ENCODE peak calls at places on chromosomes 6 and 20, in six cellular contexts. G is A549, E is endothelial cell of umbilical vein, O is HCT116, I is SK-N-SH, X is HepG2. A is an unnamed sample.

GRCh38 chr6:60754879-60755278 is 1531.1 kb downstream of the KHDRBS2 start:
- DNase-seq in X (no peak), O (no peak), E (no peak), I (no peak), G (no peak), A (no peak)

GRCh38 chr6:151069641-151070040 is 170.1 kb upstream of the AKAP12 start:
- DNase-seq in O (no peak), E (no peak), G (no peak), X (peak; percentile 58), I (no peak), A (no peak)

GRCh38 chr6:408599-409102 is 17.1 kb downstream of the IRF4 start:
- DNase-seq in E (peak; percentile 26), X (peak; percentile 65), G (peak; percentile 55), O (peak; percentile 53), I (peak; percentile 61), A (peak; percentile 55)

GRCh38 chr20:15823718-15824117 is 749.5 kb downstream of the KIF16B start:
- DNase-seq in O (no peak), X (no peak), I (peak; percentile 38), E (no peak), G (no peak), A (no peak)

GRCh38 chr20:22744341-22745193 is 160.2 kb upstream of the FOXA2 start:
- DNase-seq in O (no peak), I (no peak), E (peak; percentile 12), G (no peak), X (no peak), A (no peak)

GRCh38 chr6:37125779-37126553 is 44.0 kb upstream of the PIM1 start:
- DNase-seq in O (no peak), E (peak; percentile 42), I (no peak), G (peak; percentile 58), X (peak; percentile 75), A (no peak)

GRCh38 chr6:154478021-154478651 is 32.3 kb downstream of the CNKSR3 start:
- DNase-seq in X (no peak), O (no peak), I (no peak), E (no peak), G (no peak), A (no peak)

GRCh38 chr20:36219671-36220220 is 16.5 kb upstream of the AAR2 start:
- DNase-seq in I (no peak), G (no peak), O (no peak), X (no peak), E (no peak), A (no peak)

GRCh38 chr6:28982476-28983266 is 22.4 kb downstream of the ZNF311 start:
- DNase-seq in E (no peak), X (peak; percentile 87), I (peak; percentile 37), O (no peak), G (peak; percentile 81), A (peak; percentile 83)

GRCh38 chr6:133612459-133612858 is 276.5 kb upstream of the TCF21 start:
- DNase-seq in I (no peak), G (no peak), E (no peak), O (no peak), X (no peak), A (no peak)

GRCh38 chr6:82264321-82264720 is 16.8 kb upstream of the IBTK start:
- DNase-seq in E (no peak), O (no peak), I (no peak), X (no peak), G (no peak), A (no peak)

GRCh38 chr6:82264824-82265223 is 17.3 kb upstream of the IBTK start:
- DNase-seq in I (no peak), E (no peak), X (no peak), G (no peak), O (no peak), A (no peak)

GRCh38 chr6:82263916-82264315 is 16.4 kb upstream of the IBTK start:
- DNase-seq in I (no peak), O (no peak), E (no peak), X (no peak), G (no peak), A (no peak)

GRCh38 chr6:82259389-82259788 is 11.8 kb upstream of the IBTK start:
- DNase-seq in E (no peak), G (no peak), O (no peak), X (no peak), I (no peak), A (peak; percentile 46)

DNA sequence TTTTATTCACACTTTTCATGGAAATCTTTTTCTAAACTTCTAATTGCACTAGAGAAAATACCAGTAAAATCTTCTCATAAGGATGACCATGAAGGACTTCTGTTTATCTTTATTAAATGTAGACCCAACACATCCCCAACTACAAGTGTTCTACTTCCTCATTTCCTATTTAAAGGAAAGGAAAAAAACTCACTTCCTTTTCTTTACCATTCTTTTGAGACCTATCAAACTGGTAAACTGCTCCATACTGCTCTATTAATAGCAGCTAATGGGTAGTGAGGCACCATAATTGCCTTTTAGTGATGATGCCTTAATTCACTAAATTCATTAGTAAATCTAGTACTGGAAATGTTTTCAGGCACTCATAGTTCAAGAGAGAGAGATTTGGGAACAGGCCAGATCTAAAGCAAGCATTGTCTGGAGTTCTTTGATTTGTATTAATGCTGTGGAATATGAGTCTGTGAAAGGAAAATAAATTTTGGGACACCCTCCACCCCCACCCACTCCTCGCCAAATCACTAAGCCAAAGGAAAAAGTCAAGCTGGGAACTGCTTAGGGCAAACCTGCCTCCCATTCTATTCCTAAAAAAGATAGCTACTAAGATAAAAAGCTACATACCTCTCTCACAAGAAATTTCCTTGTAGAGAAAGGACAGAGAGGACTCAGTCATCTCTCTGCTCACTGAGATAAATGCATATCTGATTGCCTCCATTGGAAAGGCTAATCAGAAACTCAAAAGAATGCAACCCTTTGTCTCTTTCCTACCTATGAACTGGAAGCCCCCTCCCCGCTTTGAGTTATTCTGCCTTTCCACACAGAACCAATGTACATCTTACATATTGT is 13.6 kb upstream of the IBTK start:
- DNase-seq in E (peak; percentile 14), I (no peak), X (no peak), O (no peak), G (no peak), A (no peak)
- TF ChIP-seq MAX in E (no peak), I (no peak), X (no peak), O (no peak), G (no peak), A (no peak)

DNA sequence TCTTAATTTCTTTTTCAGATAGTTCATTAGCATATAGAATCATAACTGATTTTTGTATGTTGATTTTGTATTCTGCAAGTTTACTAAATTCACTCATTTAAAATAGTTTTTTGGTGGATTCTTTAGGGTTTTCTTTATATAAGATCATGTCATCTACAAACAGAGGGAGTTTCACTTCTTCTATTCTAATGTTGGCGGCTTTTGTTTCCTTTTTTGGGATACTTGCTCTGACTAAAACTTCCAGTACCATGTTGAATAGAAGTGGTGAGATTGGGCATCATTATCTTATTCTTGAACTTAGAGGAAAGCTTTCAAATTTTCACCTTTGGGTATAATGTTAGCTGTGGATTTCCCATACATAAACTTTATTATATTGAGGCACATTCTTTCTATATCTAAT is 296.9 kb downstream of the BCKDHB start:
- DNase-seq in I (no peak), E (no peak), G (no peak), O (no peak), X (no peak), A (no peak)
- H3K4me3 ChIP-seq in I (no peak overlapping the region), E (no peak overlapping the region), G (no peak overlapping the region), O (no peak overlapping the region), X (no peak overlapping the region), A (no peak overlapping the region)

GRCh38 chr6:47655719-47656595 is 42.4 kb upstream of the ADGRF4 start:
- DNase-seq in G (peak; percentile 33), E (peak; percentile 31), O (peak; percentile 62), X (no peak), I (no peak), A (peak; percentile 65)
- TF ChIP-seq MAX in G (no peak), E (no peak), O (no peak), X (no peak), I (no peak), A (no peak)

DNA sequence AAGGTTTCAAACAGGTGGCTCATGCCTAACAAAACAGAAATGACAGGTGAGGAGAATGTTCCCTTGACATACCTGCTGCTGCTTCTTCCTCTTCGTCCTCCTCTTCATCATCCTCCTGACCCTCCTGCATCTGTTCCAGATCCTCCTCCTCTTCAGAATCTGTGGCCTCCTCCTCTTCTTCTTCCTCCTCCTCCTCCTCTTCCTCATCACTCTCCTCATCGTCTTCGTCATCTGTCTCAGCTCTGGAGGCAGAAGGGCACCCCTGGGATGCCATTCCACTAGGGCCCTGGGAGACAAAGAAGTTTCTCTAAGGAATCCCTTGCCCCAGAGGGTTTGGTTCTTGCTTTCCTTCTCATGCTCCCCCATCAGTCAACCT is 2.4 kb upstream of the ZBTB22 start:
- DNase-seq in I (no peak), G (no peak), E (no peak), O (no peak), X (no peak), A (no peak)
- H3K4me3 ChIP-seq in I (peak overlapping the region; percentile 79), G (no peak overlapping the region), E (no peak overlapping the region), O (no peak overlapping the region), X (no peak overlapping the region), A (no peak overlapping the region)

GRCh38 chr6:138590796-138591709 is 91.8 kb upstream of the NHSL1 start:
- DNase-seq in G (peak; percentile 62), X (peak; percentile 89), E (peak; percentile 75), I (peak; percentile 51), O (peak; percentile 64), A (peak; percentile 77)

GRCh38 chr6:138592698-138593097 is 93.4 kb upstream of the NHSL1 start:
- DNase-seq in I (no peak), E (no peak), X (no peak), G (no peak), O (no peak), A (peak; percentile 72)

GRCh38 chr6:138594749-138595148 is 95.5 kb upstream of the NHSL1 start:
- DNase-seq in E (no peak), O (no peak), G (no peak), I (no peak), X (no peak), A (no peak)

GRCh38 chr6:138594042-138594636 is 94.8 kb upstream of the NHSL1 start:
- DNase-seq in G (no peak), X (no peak), E (no peak), O (no peak), I (no peak), A (no peak)

GRCh38 chr6:138593100-138593877 is 94.0 kb upstream of the NHSL1 start:
- DNase-seq in G (peak; percentile 79), O (peak; percentile 64), E (peak; percentile 99), I (no peak), X (peak; percentile 92), A (peak; percentile 85)
- TF ChIP-seq MAX in G (no peak), O (peak; percentile 61), E (no peak), I (peak; percentile 35), X (no peak), A (no peak)